ENCODE peak calls at places on chromosomes 12 and 14, in eight cellular contexts. T is Calu3, C is fibroblast of mammary gland, Y is A549, Q is IMR-90, F is GM06990, N is tibial artery, P is AG04450. R is an unnamed sample.

GRCh38 chr14:65290830-65291229 is 121.7 kb upstream of the FUT8 start:
- DNase-seq in T (peak), C (peak), Y (no peak), Q (peak), F (no peak), N (no peak), P (no peak), R (no peak)

GRCh38 chr12:18135509-18135908 is 45.5 kb upstream of the RERGL start:
- DNase-seq in T (no peak), C (peak), Y (no peak), Q (no peak), F (no peak), N (no peak), P (no peak), R (no peak)

GRCh38 chr12:79250186-79250585 is 385.6 kb downstream of the SYT1 start:
- DNase-seq in T (no peak), C (peak), Y (no peak), Q (peak), F (no peak), N (no peak), P (peak), R (no peak)

GRCh38 chr14:66228267-66228970 is 257.8 kb upstream of the CCDC196 start:
- DNase-seq in T (no peak), C (peak), Y (no peak), Q (no peak), F (no peak), N (no peak), P (no peak), R (no peak)

GRCh38 chr12:117766008-117766407 is 202.8 kb downstream of the KSR2 start:
- DNase-seq in T (no peak), C (no peak), Y (no peak), Q (no peak), F (no peak), N (no peak), P (no peak), R (no peak)

GRCh38 chr14:71487941-71488340 is 444.3 kb upstream of the RGS6 start:
- DNase-seq in T (no peak), C (peak), Y (no peak), Q (peak), F (no peak), N (no peak), P (no peak), R (no peak)

GRCh38 chr14:34794217-34794616 is 79.8 kb upstream of the CFL2 start:
- DNase-seq in T (no peak), C (peak), Y (no peak), Q (no peak), F (no peak), N (no peak), P (no peak), R (no peak)

GRCh38 chr12:9808531-9808930 is 18.8 kb upstream of the KLRF1 start:
- DNase-seq in T (no peak), C (no peak), Y (no peak), Q (no peak), F (no peak), N (no peak), P (no peak), R (no peak)

GRCh38 chr12:90618606-90619005 is 336.4 kb downstream of the CCER1 start:
- DNase-seq in T (no peak), C (peak), Y (no peak), Q (peak), F (no peak), N (no peak), P (no peak), R (no peak)

GRCh38 chr14:75561013-75561432 is 17.4 kb upstream of the FLVCR2 start:
- DNase-seq in T (peak), C (peak), Y (peak), Q (peak), F (no peak), N (peak), P (no peak), R (peak)

GRCh38 chr14:86038401-86038985 is 508.5 kb downstream of the FLRT2 start:
- DNase-seq in T (no peak), C (peak), Y (peak), Q (peak), F (no peak), N (peak), P (peak), R (peak)

GRCh38 chr12:29901585-29901984 is 117.8 kb upstream of the TMTC1 start:
- DNase-seq in T (no peak), C (peak), Y (no peak), Q (no peak), F (no peak), N (no peak), P (no peak), R (no peak)

GRCh38 chr12:77724367-77724957 is 106.2 kb upstream of the NAV3 start:
- DNase-seq in T (peak), C (peak), Y (no peak), Q (peak), F (no peak), N (no peak), P (peak), R (no peak)

GRCh38 chr12:12004524-12004923 is 66.2 kb upstream of the BCL2L14 start:
- DNase-seq in T (no peak), C (no peak), Y (no peak), Q (no peak), F (no peak), N (no peak), P (no peak), R (no peak)

GRCh38 chr14:77761205-77761931 is 412 bp upstream of the SNW1 start:
- DNase-seq in T (peak), C (peak), Y (peak), Q (peak), F (no peak), N (peak), P (no peak), R (peak)

GRCh38 chr12:56193025-56193578 is 3.8 kb upstream of the SMARCC2 start:
- DNase-seq in T (peak), C (peak), Y (peak), Q (peak), F (peak), N (peak), P (peak), R (peak)

DNA sequence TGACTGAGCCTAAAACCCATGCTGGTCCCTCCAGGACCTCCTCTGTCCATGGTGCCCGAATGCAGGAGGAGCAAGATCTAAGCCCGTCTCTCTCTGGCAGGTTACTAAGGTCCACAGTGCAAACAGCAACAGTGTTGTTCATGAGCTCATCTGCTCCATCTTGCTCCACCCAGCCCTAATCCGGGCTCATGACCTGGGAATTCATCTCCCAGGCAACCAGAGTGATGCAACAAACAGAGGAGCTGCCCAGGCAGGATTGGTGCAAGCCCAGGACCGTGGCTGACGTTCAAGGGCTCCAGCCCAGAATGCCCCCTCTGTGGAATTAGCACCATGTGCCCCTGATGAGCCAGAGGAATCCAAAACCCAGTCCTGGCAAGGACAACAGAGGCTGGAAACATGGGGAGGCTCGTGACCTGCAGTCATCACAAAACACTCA is 29.9 kb downstream of the HSPB8 start:
- DNase-seq in T (peak), C (peak), Y (no peak), Q (peak), F (no peak), N (peak), P (no peak), R (peak)
- TF ChIP-seq CTCF in T (no peak), C (no peak), Y (no peak), Q (no peak), F (no peak), N (no peak), P (no peak), R (no peak)

GRCh38 chr14:96578619-96579018 is 76.4 kb downstream of the PAPOLA start:
- DNase-seq in T (no peak), C (no peak), Y (no peak), Q (no peak), F (no peak), N (no peak), P (no peak), R (no peak)
- TF ChIP-seq CTCF in T (no peak), C (no peak), Y (no peak), Q (no peak), F (no peak), N (no peak), P (no peak), R (no peak)

DNA sequence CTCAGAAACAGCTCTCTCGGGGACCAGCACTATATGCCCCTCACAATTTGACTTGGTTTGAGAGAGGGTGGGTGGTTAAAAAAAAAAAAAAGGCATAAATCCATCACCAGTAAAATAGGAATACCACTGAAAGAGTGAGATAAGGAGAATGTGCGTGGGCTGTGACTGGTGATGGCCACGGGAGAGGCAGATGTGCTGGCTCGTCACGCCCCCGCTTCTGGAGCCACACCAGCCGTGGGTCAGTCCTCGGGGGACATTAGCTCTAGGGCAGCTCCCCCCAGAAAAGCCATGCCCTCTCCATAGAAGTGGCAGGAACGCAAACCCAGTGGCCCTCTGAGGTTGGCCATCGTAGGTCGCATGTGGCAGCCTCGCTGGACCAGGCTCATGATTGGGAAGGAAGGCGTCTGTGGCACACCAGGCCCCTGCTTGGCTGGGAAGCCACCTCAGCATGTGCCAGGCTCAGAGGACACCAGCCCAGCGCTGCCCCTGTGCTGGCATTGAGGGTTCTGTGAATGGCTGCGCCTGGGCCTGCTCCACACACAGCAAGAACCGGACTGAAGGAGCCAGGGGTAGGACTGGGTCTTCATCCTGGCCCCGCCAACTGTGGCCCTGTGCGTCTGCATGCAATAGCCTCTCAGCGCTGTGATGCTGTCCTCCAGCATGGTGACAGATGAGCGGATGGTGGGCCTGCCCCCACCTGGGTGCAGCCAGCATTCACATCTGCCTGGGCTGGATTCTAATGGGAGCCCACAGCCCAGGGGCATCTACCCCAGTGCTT is 110.5 kb downstream of the PIWIL1 start:
- DNase-seq in T (no peak), C (no peak), Y (no peak), Q (no peak), F (no peak), N (no peak), P (no peak), R (no peak)
- TF ChIP-seq CTCF in T (no peak), C (no peak), Y (no peak), Q (no peak), F (no peak), N (no peak), P (no peak), R (no peak)

DNA sequence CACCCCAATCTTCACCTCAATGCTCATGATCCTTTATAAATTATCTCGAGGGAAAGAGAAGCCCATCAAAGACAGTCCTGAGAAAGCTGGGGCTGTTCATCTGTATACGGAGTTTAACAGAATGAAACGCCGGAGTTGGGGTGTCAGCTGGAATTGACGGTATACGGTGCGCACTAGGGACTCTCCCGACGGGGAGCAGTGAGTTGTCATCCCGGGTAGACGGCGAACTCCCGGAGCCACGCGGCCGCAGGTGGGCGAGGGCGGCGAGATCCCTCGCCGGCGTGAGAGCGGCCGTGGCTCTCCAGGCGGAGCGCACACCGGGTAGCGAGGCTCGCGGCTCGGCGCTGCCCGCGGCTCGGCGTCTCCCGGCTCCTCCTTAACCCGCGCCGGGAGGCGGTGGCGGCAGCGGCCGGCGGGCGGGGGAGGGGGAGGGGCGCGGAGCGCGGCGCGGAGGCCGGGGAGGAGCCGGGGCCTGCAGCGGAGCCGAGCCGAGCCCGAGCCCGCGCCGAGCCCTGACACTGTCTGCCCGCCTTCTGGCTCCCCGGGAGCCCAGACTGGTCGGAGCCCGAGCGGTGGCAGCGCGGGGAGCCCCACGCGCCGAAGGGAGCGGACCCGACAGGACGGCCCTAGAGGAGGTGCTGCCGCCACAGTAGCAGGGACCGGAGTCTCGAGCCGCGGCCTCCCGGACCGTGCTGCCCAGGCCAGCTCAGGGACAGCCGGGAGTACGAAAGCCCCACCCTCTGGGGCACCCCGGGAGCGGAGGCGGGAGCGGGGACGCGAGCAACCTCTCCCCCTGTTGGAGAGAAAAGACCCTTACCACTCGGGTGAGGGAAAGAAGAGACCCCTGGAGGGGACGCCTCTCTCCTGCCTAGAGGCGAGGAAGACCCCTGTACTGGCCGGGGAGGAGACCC is at the start of gene FOXJ2:
- DNase-seq in T (peak), C (peak), Y (peak), Q (peak), F (peak), N (peak), P (no peak), R (peak)
- TF ChIP-seq CTCF in T (no peak), C (no peak), Y (no peak), Q (no peak), F (peak), N (no peak), P (peak), R (peak)